ENCODE peak calls at places on chromosomes 2 and 18, in four cellular contexts. Z, P, M and S are unnamed samples.

GRCh38 chr2:226478121-226478809 is 321.4 kb downstream of the IRS1 start:
- DNase-seq in M (no peak), Z (no peak), P (peak), S (no peak)

GRCh38 chr2:67260348-67261277 is 136.5 kb upstream of the ETAA1 start:
- DNase-seq in M (no peak), P (peak), Z (no peak), S (no peak)

GRCh38 chr2:162422894-162423293 is 79.0 kb downstream of the GCA start:
- DNase-seq in M (no peak), P (no peak), Z (peak), S (no peak)

GRCh38 chr2:172712251-172712650 is 23.4 kb upstream of the RAPGEF4 start:
- DNase-seq in M (no peak), Z (no peak), P (no peak), S (no peak)

GRCh38 chr18:63253428-63254372 is 65.9 kb downstream of the BCL2 start:
- DNase-seq in P (no peak), M (no peak), Z (peak), S (no peak)

GRCh38 chr2:203040966-203041521 is 26.4 kb downstream of the NBEAL1 start:
- DNase-seq in P (no peak), M (no peak), Z (no peak), S (no peak)

GRCh38 chr18:50934545-50935211 is 33.2 kb upstream of the ELAC1 start:
- DNase-seq in Z (no peak), M (no peak), P (no peak), S (no peak)

GRCh38 chr18:63788447-63789096 is 13.4 kb downstream of the SERPINB7 start:
- DNase-seq in M (peak), P (no peak), Z (peak), S (no peak)

GRCh38 chr2:16613475-16613874 is 52.2 kb downstream of the CYRIA start:
- DNase-seq in P (no peak), Z (peak), M (no peak), S (peak)

GRCh38 chr2:37771600-37772088 is 100.2 kb upstream of the CDC42EP3 start:
- DNase-seq in Z (no peak), M (no peak), P (no peak), S (no peak)

GRCh38 chr18:48073231-48073930 is 142.9 kb upstream of the SMAD2 start:
- DNase-seq in M (no peak), P (no peak), Z (no peak), S (no peak)

GRCh38 chr2:235636471-235637005 is 142.7 kb downstream of the AGAP1 start:
- DNase-seq in M (no peak), Z (no peak), P (no peak), S (no peak)